ENCODE peak calls at places on chromosomes 12 and 14, in four cellular contexts. H is astrocyte of the spinal cord, D is KBM-7, L is PC-3. B is an unnamed sample.

GRCh38 chr12:6573001-6573400 is 4.9 kb upstream of the NOP2 start:
- DNase-seq in H (no peak), D (no peak), L (no peak), B (no peak)

GRCh38 chr12:65121049-65121955 is at the start of gene WIF1:
- DNase-seq in H (no peak), D (peak; percentile 46), L (peak; percentile 10), B (peak; percentile 1)

GRCh38 chr14:89141862-89142261 is 275.2 kb downstream of the FOXN3 start:
- DNase-seq in H (no peak), D (no peak), L (no peak), B (no peak)

GRCh38 chr12:127550271-127550670 is 716.7 kb upstream of the TMEM132C start:
- DNase-seq in H (peak; percentile 74), D (no peak), L (peak; percentile 87), B (no peak)

GRCh38 chr14:99768381-99768780 is 24.8 kb upstream of the EML1 start:
- DNase-seq in H (no peak), D (no peak), L (no peak), B (peak; percentile 31)

GRCh38 chr12:94582591-94582990 is 67.8 kb downstream of the TMCC3 start:
- DNase-seq in H (no peak), D (no peak), L (no peak), B (no peak)

GRCh38 chr12:116559080-116559329 is 176 bp upstream of the MAP1LC3B2 start:
- DNase-seq in H (no peak), D (no peak), L (no peak), B (no peak)

GRCh38 chr12:113961921-113962710 is 4.0 kb downstream of the RBM19 start:
- DNase-seq in H (no peak), D (no peak), L (peak; percentile 43), B (peak; percentile 54)

B was measured in fibroblast of pulmonary artery.